ENCODE peak calls at places on chromosomes 4 and X, in four cellular contexts. D is HepG2, K is GM12878, U is H1. L is an unnamed sample. For H3K4me1, the result is how much of the 10 kb centered on the place peaks cover.

GRCh38 chr4:31807036-31807435 is 1086.9 kb downstream of the PCDH7 start:
- DNase-seq in D (no peak), K (no peak), U (no peak), L (no peak)

GRCh38 chr4:140884431-140885058 is 128.4 kb upstream of the TBC1D9 start:
- DNase-seq in D (peak), K (peak), U (peak), L (peak)

GRCh38 chrX:74291964-74292891 is 11.8 kb upstream of the ZCCHC13 start:
- DNase-seq in D (peak), K (peak), U (peak), L (peak)

GRCh38 chr4:134585972-134586371 is 384.4 kb upstream of the PABPC4L start:
- DNase-seq in D (no peak), K (no peak), U (no peak), L (no peak)

GRCh38 chr4:8560265-8561047 is 19.7 kb upstream of the GPR78 start:
- DNase-seq in D (no peak), K (no peak), U (no peak), L (no peak)

GRCh38 chrX:105018865-105019264 is 201.6 kb downstream of the TEX13A start:
- DNase-seq in D (no peak), K (no peak), U (no peak), L (no peak)

GRCh38 chr4:150325872-150326271 is 247.6 kb downstream of the DCLK2 start:
- DNase-seq in D (no peak), K (no peak), U (no peak), L (no peak)

GRCh38 chr4:16205298-16206164 is 20.7 kb downstream of the TAPT1 start:
- DNase-seq in D (peak), K (no peak), U (no peak), L (no peak)

GRCh38 chr4:123649248-123649643 is 252.7 kb downstream of the SPRY1 start:
- DNase-seq in D (no peak), K (peak), U (no peak), L (no peak)

GRCh38 chr4:178415925-178416324 is 973.7 kb upstream of the AGA start:
- DNase-seq in D (no peak), K (no peak), U (no peak), L (no peak)

GRCh38 chr4:100790838-100791615 is 273.2 kb upstream of the EMCN start:
- DNase-seq in D (no peak), K (no peak), U (no peak), L (no peak)

GRCh38 chr4:21522296-21522695 is 426.3 kb downstream of the KCNIP4 start:
- DNase-seq in D (no peak), K (no peak), U (no peak), L (no peak)

GRCh38 chr4:75724867-75725724 is 719 bp downstream of the USO1 start:
- DNase-seq in D (peak), K (peak), U (no peak), L (no peak)

GRCh38 chr4:183250831-183251230 is 69.2 kb downstream of the CLDN22 start:
- DNase-seq in D (no peak), K (no peak), U (no peak), L (no peak)

GRCh38 chr4:1194028-1194900 is 21.9 kb upstream of the SPON2 start:
- DNase-seq in D (no peak), K (no peak), U (no peak), L (no peak)

GRCh38 chr4:39151120-39151713 is 31.1 kb upstream of the WDR19 start:
- DNase-seq in D (no peak), K (no peak), U (no peak), L (no peak)

GRCh38 chr4:921830-922331 is 10.2 kb downstream of the GAK start:
- DNase-seq in D (no peak), K (peak), U (no peak), L (no peak)

GRCh38 chr4:122921971-122922876 is at the start of gene NUDT6:
- DNase-seq in D (peak), K (no peak), U (no peak), L (peak)

GRCh38 chr4:150781108-150781663 is 199.2 kb downstream of the MAB21L2 start:
- DNase-seq in D (no peak), K (no peak), U (no peak), L (no peak)

GRCh38 chr4:108446554-108446953 is 173.8 kb upstream of the RPL34 start:
- DNase-seq in D (no peak), K (no peak), U (no peak), L (no peak)

GRCh38 chrX:151543706-151544105 is 19.8 kb upstream of the PASD1 start:
- DNase-seq in D (peak), K (no peak), U (no peak), L (no peak)

GRCh38 chr4:98421106-98421505 is 159.9 kb downstream of the RAP1GDS1 start:
- DNase-seq in D (no peak), K (no peak), U (no peak), L (no peak)

GRCh38 chr4:102386966-102387365 is 41.7 kb upstream of the SLC39A8 start:
- DNase-seq in D (no peak), K (no peak), U (no peak), L (no peak)

GRCh38 chr4:87033902-87034301 is 99.1 kb downstream of the AFF1 start:
- DNase-seq in D (no peak), K (no peak), U (no peak), L (no peak)

GRCh38 chr4:87036713-87037112 is 101.9 kb downstream of the AFF1 start:
- DNase-seq in D (no peak), K (no peak), U (no peak), L (no peak)

GRCh38 chr4:87035881-87036509 is 101.2 kb downstream of the AFF1 start:
- DNase-seq in D (no peak), K (no peak), U (no peak), L (no peak)

GRCh38 chr4:87032884-87033533 is 98.2 kb downstream of the AFF1 start:
- DNase-seq in D (peak), K (no peak), U (no peak), L (no peak)

GRCh38 chr4:87034527-87034926 is 99.7 kb downstream of the AFF1 start:
- DNase-seq in D (no peak), K (no peak), U (no peak), L (no peak)
- H3K4me1 ChIP-seq in D (under half), K (half or more), U (under half), L (under half)

GRCh38 chr4:71004281-71004851 is 10.9 kb downstream of the DCK start:
- DNase-seq in D (peak), K (no peak), U (no peak), L (no peak)
- H3K4me3 ChIP-seq in D (no peak), K (peak), U (no peak), L (no peak)

GRCh38 chr4:186148335-186148975 is 42.9 kb upstream of the CYP4V2 start:
- DNase-seq in D (no peak), K (no peak), U (no peak), L (no peak)

GRCh38 chr4:186149872-186150271 is 41.5 kb upstream of the CYP4V2 start:
- DNase-seq in D (peak), K (no peak), U (peak), L (no peak)

GRCh38 chr4:186146443-186146842 is 41.9 kb downstream of the FAM149A start:
- DNase-seq in D (no peak), K (no peak), U (no peak), L (no peak)

GRCh38 chr4:186144596-186145569 is 40.4 kb downstream of the FAM149A start:
- DNase-seq in D (no peak), K (no peak), U (no peak), L (peak)

GRCh38 chr4:186144180-186144579 is 39.7 kb downstream of the FAM149A start:
- DNase-seq in D (no peak), K (no peak), U (no peak), L (no peak)
- TF ChIP-seq SUZ12 in D (no peak), K (no peak), U (no peak), L (no peak)

GRCh38 chrX:148538582-148538981 is 38.2 kb downstream of the AFF2 start:
- DNase-seq in D (no peak), K (no peak), U (no peak), L (no peak)
- H3K4me1 ChIP-seq in D (under half), K (under half), U (under half), L (under half)

DNA sequence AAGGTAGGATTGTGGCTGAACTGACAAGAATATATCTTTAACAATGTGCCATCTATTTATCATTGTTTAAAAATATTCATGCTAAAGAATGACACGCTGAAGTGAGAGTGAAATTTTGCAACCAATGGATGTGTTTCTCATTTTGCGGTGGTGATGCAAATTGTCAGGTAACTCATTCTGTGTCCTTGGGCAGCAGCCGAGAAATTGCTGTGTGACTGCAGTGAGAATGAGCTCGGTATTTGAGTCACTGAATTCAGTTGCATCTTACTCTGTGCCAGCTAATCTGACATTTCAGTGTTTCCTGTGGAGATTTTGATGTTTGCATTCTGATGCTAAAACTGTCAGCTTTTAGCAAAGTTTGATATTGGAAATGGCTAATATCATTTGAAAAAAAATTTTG is 28.1 kb downstream of the MCUB start:
- DNase-seq in D (no peak), K (peak), U (no peak), L (no peak)
- H3K4me3 ChIP-seq in D (no peak), K (peak), U (no peak), L (no peak)

GRCh38 chr4:80197132-80197573 is at the start of gene PRDM8:
- DNase-seq in D (no peak), K (no peak), U (no peak), L (no peak)
- TF ChIP-seq SUZ12 in D (no peak), K (peak), U (peak), L (no peak)

GRCh38 chrX:139382529-139382928 is 148.0 kb upstream of the F9 start:
- DNase-seq in D (no peak), K (no peak), U (no peak), L (no peak)
- H3K4me1 ChIP-seq in D (under half), K (under half), U (under half), L (under half)

GRCh38 chrX:45806410-45807121 is 605.9 kb upstream of the DIPK2B start:
- DNase-seq in D (no peak), K (peak), U (no peak), L (no peak)

GRCh38 chrX:45801554-45801953 is 600.9 kb upstream of the DIPK2B start:
- DNase-seq in D (no peak), K (no peak), U (no peak), L (no peak)

GRCh38 chrX:45799576-45799975 is 598.9 kb upstream of the DIPK2B start:
- DNase-seq in D (no peak), K (no peak), U (no peak), L (no peak)

GRCh38 chrX:45807572-45808425 is 607.1 kb upstream of the DIPK2B start:
- DNase-seq in D (no peak), K (no peak), U (no peak), L (no peak)

DNA sequence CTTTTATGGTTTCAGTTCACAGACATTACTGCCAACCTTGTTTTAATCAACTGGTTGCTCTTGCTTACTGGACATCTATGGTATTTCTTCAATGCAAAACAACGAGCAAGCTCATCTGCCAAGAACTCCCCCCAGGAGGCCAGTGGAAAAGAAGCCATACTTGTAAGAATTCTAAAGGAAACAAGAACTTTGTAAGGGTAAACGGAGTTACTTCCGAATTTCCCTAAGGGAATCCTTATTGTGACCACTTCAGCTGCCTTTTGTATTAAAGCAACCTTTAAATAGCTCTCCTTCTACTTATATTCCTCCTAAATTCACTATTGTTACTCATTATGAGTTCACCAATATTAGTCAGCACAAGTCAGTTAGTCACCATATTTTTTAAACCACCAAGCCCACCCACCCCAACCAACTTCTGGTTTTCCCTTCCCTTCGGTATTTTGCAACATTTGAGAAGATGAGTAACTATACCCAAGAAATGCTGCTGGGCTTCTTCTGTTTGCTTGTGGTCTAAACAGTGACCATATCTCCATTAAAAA is 602.8 kb upstream of the DIPK2B start:
- DNase-seq in D (no peak), K (no peak), U (no peak), L (no peak)
- H3K4me3 ChIP-seq in D (no peak), K (no peak), U (no peak), L (no peak)

DNA sequence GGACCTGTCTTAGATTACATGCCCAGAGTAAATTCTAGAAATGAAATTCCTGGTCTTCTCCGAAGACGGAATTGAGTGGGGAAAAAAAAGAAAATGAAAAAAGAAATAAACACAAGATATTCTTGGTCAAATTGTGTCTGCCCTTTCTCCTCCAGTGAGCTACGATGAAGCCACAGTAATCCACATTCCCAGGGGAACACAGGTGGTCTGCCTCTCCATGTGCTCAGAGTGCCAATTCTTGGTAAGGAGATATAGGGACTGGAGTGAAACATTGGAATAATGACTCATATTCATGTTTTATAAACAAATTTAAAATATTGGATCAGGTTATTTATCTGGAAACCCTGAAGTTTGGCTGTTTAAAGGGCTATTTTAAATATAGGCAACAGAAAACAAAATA is 54.2 kb upstream of the MGST2 start:
- DNase-seq in D (no peak), K (no peak), U (no peak), L (no peak)
- TF ChIP-seq SUZ12 in D (no peak), K (no peak), U (no peak), L (no peak)

GRCh38 chr4:168618577-168619265 is 121.9 kb downstream of the PALLD start:
- DNase-seq in D (no peak), K (no peak), U (no peak), L (no peak)
- H3K4me1 ChIP-seq in D (under half), K (under half), U (under half), L (under half)